ENCODE peak calls at places on chromosome 3, in five cellular contexts. H is AG09309, D is SK-N-SH, N is ovary, M is AG04449. I is an unnamed sample.

GRCh38 chr3:131786386-131786785 is 248.4 kb downstream of the CPNE4 start:
- DNase-seq in H (no peak), D (no peak), N (no peak), M (no peak), I (no peak)

GRCh38 chr3:36451816-36452215 is 71.5 kb downstream of the STAC start:
- DNase-seq in H (no peak), D (no peak), N (no peak), M (no peak), I (no peak)

GRCh38 chr3:132682201-132682600 is 22.1 kb downstream of the UBA5 start:
- DNase-seq in H (no peak), D (no peak), N (no peak), M (no peak), I (no peak)

GRCh38 chr3:50503504-50503903 is at the start of gene CACNA2D2:
- DNase-seq in H (no peak), D (peak; percentile 96), N (peak; percentile 83), M (no peak), I (no peak)

GRCh38 chr3:31544634-31545033 is 11.9 kb downstream of the STT3B start:
- DNase-seq in H (no peak), D (no peak), N (no peak), M (no peak), I (no peak)

GRCh38 chr3:24963762-24964625 is 464.1 kb upstream of the RARB start:
- DNase-seq in H (no peak), D (peak; percentile 10), N (no peak), M (no peak), I (no peak)

GRCh38 chr3:188472331-188472730 is 318.4 kb downstream of the LPP start:
- DNase-seq in H (no peak), D (no peak), N (no peak), M (no peak), I (peak; percentile 56)

GRCh38 chr3:182238141-182238540 is 526.4 kb downstream of the SOX2 start:
- DNase-seq in H (no peak), D (no peak), N (no peak), M (no peak), I (no peak)

GRCh38 chr3:25689226-25689625 is 24.5 kb upstream of the TOP2B start:
- DNase-seq in H (no peak), D (no peak), N (no peak), M (no peak), I (no peak)

GRCh38 chr3:65867463-65868210 is 171.1 kb downstream of the MAGI1 start:
- DNase-seq in H (no peak), D (no peak), N (no peak), M (no peak), I (no peak)

GRCh38 chr3:30631237-30631961 is 25.0 kb downstream of the TGFBR2 start:
- DNase-seq in H (no peak), D (no peak), N (no peak), M (no peak), I (no peak)

GRCh38 chr3:50171540-50172301 is 16.6 kb downstream of the SEMA3F start:
- DNase-seq in H (no peak), D (no peak), N (no peak), M (no peak), I (no peak)

GRCh38 chr3:144556392-144556791 is 584.8 kb downstream of the DIPK2A start:
- DNase-seq in H (peak; percentile 35), D (no peak), N (no peak), M (no peak), I (no peak)

GRCh38 chr3:32110233-32110760 is 3.9 kb downstream of the GPD1L start:
- DNase-seq in H (no peak), D (no peak), N (no peak), M (no peak), I (no peak)

GRCh38 chr3:39641210-39641718 is 168.1 kb upstream of the MYRIP start:
- DNase-seq in H (no peak), D (no peak), N (no peak), M (no peak), I (no peak)

GRCh38 chr3:71195492-71195891 is 388.0 kb downstream of the FOXP1 start:
- DNase-seq in H (peak; percentile 33), D (no peak), N (no peak), M (no peak), I (no peak)

GRCh38 chr3:48416091-48416505 is 13.8 kb downstream of the PLXNB1 start:
- DNase-seq in H (no peak), D (no peak), N (no peak), M (no peak), I (no peak)

GRCh38 chr3:11251807-11252176 is 20.4 kb upstream of the ATG7 start:
- DNase-seq in H (no peak), D (no peak), N (no peak), M (no peak), I (no peak)

GRCh38 chr3:45712434-45713110 is 23.4 kb downstream of the SACM1L start:
- DNase-seq in H (no peak), D (no peak), N (no peak), M (no peak), I (no peak)

GRCh38 chr3:195064300-195064931 is 206.5 kb downstream of the XXYLT1 start:
- DNase-seq in H (no peak), D (no peak), N (no peak), M (no peak), I (no peak)

GRCh38 chr3:9340450-9341009 is 22.3 kb upstream of the THUMPD3 start:
- DNase-seq in H (peak; percentile 52), D (no peak), N (no peak), M (no peak), I (peak; percentile 70)

GRCh38 chr3:165775824-165776223 is 61.4 kb downstream of the BCHE start:
- DNase-seq in H (no peak), D (no peak), N (no peak), M (no peak), I (no peak)

GRCh38 chr3:147405552-147406254 is 640 bp downstream of the ZIC4 start:
- DNase-seq in H (no peak), D (no peak), N (no peak), M (no peak), I (no peak)

GRCh38 chr3:134378384-134378783 is 4.1 kb upstream of the AMOTL2 start:
- DNase-seq in H (no peak), D (peak; percentile 64), N (no peak), M (no peak), I (no peak)

DNA sequence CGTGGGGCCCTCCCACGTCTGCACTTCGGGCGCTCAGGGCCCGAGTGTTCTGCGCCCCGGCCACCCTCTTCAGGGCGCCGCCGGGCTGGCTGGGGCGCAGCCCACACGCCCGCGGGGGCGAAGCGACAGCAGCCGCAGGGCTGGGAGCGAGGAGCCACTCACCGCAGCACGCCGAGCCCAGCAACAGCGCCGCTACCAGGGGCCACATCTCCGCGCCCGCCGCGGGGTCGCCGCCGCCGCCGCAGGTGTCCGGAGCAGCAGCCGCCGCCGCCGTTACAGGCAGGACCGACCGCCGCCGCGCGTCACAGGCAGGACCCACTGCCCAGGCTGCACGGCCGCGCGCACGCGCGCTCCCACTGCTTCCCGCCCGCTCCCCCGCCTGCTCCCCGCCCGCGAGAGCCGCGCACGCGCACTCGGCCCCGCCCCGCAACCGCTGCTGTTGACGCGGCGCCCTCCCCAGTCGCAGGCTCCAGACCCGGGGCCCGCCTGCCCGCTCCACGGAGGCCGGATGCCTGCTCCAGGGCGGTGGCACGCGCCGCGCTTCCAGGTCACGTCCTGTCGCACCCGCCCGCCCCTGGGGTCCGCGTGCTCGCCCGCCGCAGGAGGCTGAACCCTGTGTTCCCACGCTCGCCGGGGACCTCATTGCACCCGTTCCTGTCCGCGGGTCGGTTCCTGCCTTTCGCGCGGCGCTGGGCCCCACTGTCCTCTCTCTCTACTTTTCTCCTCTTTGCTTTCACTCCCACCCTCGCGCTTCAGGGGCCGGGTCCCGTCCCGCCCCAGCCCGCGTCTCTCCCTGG is at the start of gene CD47:
- DNase-seq in H (peak; percentile 41), D (peak; percentile 100), N (peak; percentile 96), M (no peak), I (no peak)
- TF ChIP-seq CTCF in H (no peak), D (no peak), N (no peak), M (no peak), I (no peak)

GRCh38 chr3:184440161-184440560 is 60.3 kb downstream of the CHRD start:
- DNase-seq in H (no peak), D (no peak), N (no peak), M (no peak), I (no peak)

GRCh38 chr3:184448321-184449160 is 68.7 kb downstream of the CHRD start:
- DNase-seq in H (peak; percentile 55), D (no peak), N (no peak), M (peak; percentile 44), I (peak; percentile 41)

GRCh38 chr3:184441202-184441900 is 61.5 kb downstream of the CHRD start:
- DNase-seq in H (no peak), D (no peak), N (no peak), M (no peak), I (no peak)

GRCh38 chr3:184443364-184443763 is 63.5 kb downstream of the CHRD start:
- DNase-seq in H (no peak), D (no peak), N (no peak), M (no peak), I (no peak)

GRCh38 chr3:184443831-184444230 is 64.0 kb downstream of the CHRD start:
- DNase-seq in H (no peak), D (no peak), N (no peak), M (no peak), I (no peak)
- H3K4me3 ChIP-seq in H (no peak overlapping the region), D (no peak overlapping the region), N (no peak overlapping the region), M (no peak overlapping the region), I (no peak overlapping the region)

GRCh38 chr3:160828880-160829279 is 72.8 kb downstream of the PPM1L start:
- DNase-seq in H (no peak), D (no peak), N (no peak), M (no peak), I (no peak)
- TF ChIP-seq CTCF in H (no peak), D (no peak), N (no peak), M (no peak), I (no peak)

GRCh38 chr3:53753518-53754183 is 92.6 kb downstream of the CHDH start:
- DNase-seq in H (no peak), D (no peak), N (no peak), M (no peak), I (no peak)
- H3K4me3 ChIP-seq in H (no peak overlapping the region), D (no peak overlapping the region), N (no peak overlapping the region), M (no peak overlapping the region), I (no peak overlapping the region)

GRCh38 chr3:157353657-157354056 is 83.0 kb upstream of the PTX3 start:
- DNase-seq in H (no peak), D (no peak), N (no peak), M (no peak), I (no peak)

GRCh38 chr3:157351981-157352380 is 84.7 kb upstream of the PTX3 start:
- DNase-seq in H (no peak), D (no peak), N (no peak), M (no peak), I (no peak)

DNA sequence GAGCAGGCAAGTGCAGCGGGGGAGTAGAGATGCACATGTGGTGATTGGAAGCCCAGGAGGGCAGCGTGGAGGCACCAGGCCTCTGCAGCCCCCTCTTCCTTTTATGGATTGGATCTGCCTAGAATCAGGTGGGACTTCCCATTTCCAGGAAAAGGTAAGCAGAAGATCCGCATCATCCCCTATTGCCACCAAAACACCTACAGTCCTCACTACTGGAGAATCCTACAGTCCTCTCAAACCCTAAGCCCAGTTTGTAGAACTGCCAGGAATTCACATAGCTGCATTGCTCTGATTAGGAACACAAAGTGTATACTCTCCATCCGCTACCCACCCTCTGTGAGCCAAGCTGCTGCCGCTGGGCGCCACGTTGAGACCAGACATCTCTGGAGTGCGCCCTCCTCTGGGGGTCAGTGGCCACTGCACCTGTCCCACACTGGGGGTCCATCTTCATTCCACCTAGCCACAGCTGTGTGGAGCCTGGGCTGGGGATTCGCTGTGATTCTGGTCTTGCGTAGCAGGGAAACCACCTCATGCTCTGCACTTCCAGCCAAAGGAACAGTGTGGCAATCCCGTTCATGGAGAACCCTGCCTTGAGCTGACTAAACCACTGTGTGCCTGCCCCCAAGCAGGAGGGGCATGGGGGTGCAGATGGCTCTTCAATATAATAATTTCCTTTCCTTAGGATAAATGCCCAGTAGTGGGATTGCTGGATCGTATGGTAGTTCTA is 88.9 kb upstream of the PTX3 start:
- DNase-seq in H (no peak), D (no peak), N (no peak), M (no peak), I (no peak)
- TF ChIP-seq CTCF in H (peak; percentile 41), D (peak; percentile 42), N (no peak), M (peak; percentile 16), I (peak; percentile 44)

I was measured in epithelial cell of proximal tubule.